ENCODE peak calls at places on chromosomes 3 and 15, in four cellular contexts. F is NCI-H1417, A is heart left ventricle, E is RWPE1. N is an unnamed sample.

GRCh38 chr15:70451861-70452653 is 311.3 kb downstream of the UACA start:
- DNase-seq in F (peak), A (no peak), E (no peak), N (no peak)

GRCh38 chr3:59885907-59886400 is 836.1 kb upstream of the CFAP20DC start:
- DNase-seq in F (no peak), A (no peak), E (no peak), N (no peak)

GRCh38 chr15:70650567-70650966 is 112.8 kb downstream of the UACA start:
- DNase-seq in F (no peak), A (no peak), E (peak), N (no peak)

GRCh38 chr15:64163662-64164362 is 990 bp upstream of the PPIB start:
- DNase-seq in F (no peak), A (no peak), E (no peak), N (no peak)

GRCh38 chr15:34001536-34001935 is 33.2 kb downstream of the CHRM5 start:
- DNase-seq in F (no peak), A (no peak), E (peak), N (peak)

GRCh38 chr3:129485681-129486056 is 42.8 kb upstream of the RHO start:
- DNase-seq in F (no peak), A (peak), E (peak), N (peak)

GRCh38 chr15:82135645-82136044 is 89.8 kb upstream of the MEX3B start:
- DNase-seq in F (no peak), A (no peak), E (no peak), N (peak)

GRCh38 chr3:126100688-126101301 is 16.9 kb upstream of the SLC41A3 start:
- DNase-seq in F (no peak), A (no peak), E (no peak), N (peak)

GRCh38 chr3:115838786-115839185 is 215.5 kb downstream of the GAP43 start:
- DNase-seq in F (no peak), A (no peak), E (no peak), N (no peak)

GRCh38 chr15:79673416-79674123 is 223.2 kb downstream of the MTHFS start:
- DNase-seq in F (no peak), A (no peak), E (peak), N (peak)

GRCh38 chr3:158739078-158739477 is 6.8 kb upstream of the RARRES1 start:
- DNase-seq in F (no peak), A (no peak), E (no peak), N (no peak)

GRCh38 chr3:167740961-167741587 is 5.6 kb downstream of the SERPINI1 start:
- DNase-seq in F (peak), A (no peak), E (no peak), N (peak)

GRCh38 chr15:31478781-31479221 is 152.2 kb downstream of the KLF13 start:
- DNase-seq in F (no peak), A (no peak), E (no peak), N (no peak)

GRCh38 chr3:169969696-169970095 is 3.1 kb downstream of the SEC62 start:
- DNase-seq in F (no peak), A (no peak), E (no peak), N (no peak)

GRCh38 chr15:29409890-29410289 is 140.3 kb upstream of the NSMCE3 start:
- DNase-seq in F (no peak), A (no peak), E (no peak), N (no peak)

GRCh38 chr15:88745696-88746095 is 57.5 kb upstream of the ACAN start:
- DNase-seq in F (no peak), A (no peak), E (peak), N (peak)

GRCh38 chr3:46693897-46694235 is 387 bp upstream of the ALS2CL start:
- DNase-seq in F (no peak), A (no peak), E (no peak), N (no peak)

GRCh38 chr3:13141991-13142412 is 68.8 kb upstream of the IQSEC1 start:
- DNase-seq in F (no peak), A (no peak), E (peak), N (peak)

GRCh38 chr3:185521349-185522138 is 22.7 kb upstream of the TMEM41A start:
- DNase-seq in F (no peak), A (peak), E (no peak), N (no peak)

GRCh38 chr3:22284559-22284958 is 533.5 kb upstream of the ZNF385D start:
- DNase-seq in F (no peak), A (no peak), E (no peak), N (peak)

GRCh38 chr15:51735211-51735610 is 2.2 kb downstream of the LYSMD2 start:
- DNase-seq in F (no peak), A (no peak), E (no peak), N (no peak)

GRCh38 chr3:23256741-23257435 is 53.8 kb downstream of the UBE2E2 start:
- DNase-seq in F (no peak), A (no peak), E (no peak), N (no peak)

GRCh38 chr3:79653242-79653830 is 114.5 kb downstream of the ROBO1 start:
- DNase-seq in F (no peak), A (no peak), E (no peak), N (no peak)

GRCh38 chr3:178367817-178368617 is 168.2 kb upstream of the KCNMB2 start:
- DNase-seq in F (no peak), A (peak), E (peak), N (no peak)

GRCh38 chr3:39428745-39429201 is 22.3 kb downstream of the RPSA start:
- DNase-seq in F (no peak), A (peak), E (no peak), N (no peak)

GRCh38 chr3:119630119-119630518 is 30.3 kb downstream of the POPDC2 start:
- DNase-seq in F (no peak), A (no peak), E (no peak), N (no peak)

GRCh38 chr15:92958105-92958504 is 58.0 kb downstream of the CHD2 start:
- DNase-seq in F (no peak), A (no peak), E (no peak), N (peak)

GRCh38 chr15:96187916-96188315 is 142.6 kb upstream of the NR2F2 start:
- DNase-seq in F (no peak), A (no peak), E (no peak), N (no peak)

N was measured in astrocyte of the spinal cord.